ENCODE peak calls at places on chromosome 14, in ten cellular contexts. Y is endothelial cell, X is fibroblast of the aortic adventitia, Q is heart left ventricle, I is nephron progenitor cell, T is upper lobe of right lung, M is SK-N-SH, E is mammary epithelial cell, B is astrocyte, N is BJ. P is an unnamed sample.

GRCh38 chr14:104731249-104731924 is 7.4 kb downstream of the ADSS1 start:
- DNase-seq in X (no peak), M (peak; percentile 75), N (no peak), Q (no peak), I (no peak), Y (no peak), B (no peak), T (no peak), E (no peak), P (no peak)

GRCh38 chr14:25350802-25351201 is 300.9 kb upstream of the STXBP6 start:
- DNase-seq in M (no peak), X (no peak), Q (peak; percentile 37), Y (no peak), B (no peak), I (no peak), N (no peak), T (no peak), E (no peak), P (no peak)

GRCh38 chr14:98175436-98175835 is 1096.6 kb downstream of the BCL11B start:
- DNase-seq in X (no peak), I (no peak), M (no peak), E (no peak), N (no peak), T (no peak), Y (no peak), B (no peak), Q (no peak), P (no peak)

GRCh38 chr14:60723218-60724079 is 702 bp downstream of the SIX4 start:
- DNase-seq in I (peak; percentile 64), N (no peak), E (peak; percentile 66), T (peak; percentile 75), X (peak; percentile 55), B (peak; percentile 49), Y (peak; percentile 56), Q (peak; percentile 66), M (peak; percentile 72), P (peak; percentile 61)

GRCh38 chr14:50997712-50998111 is 53.4 kb upstream of the PYGL start:
- DNase-seq in B (peak; percentile 39), E (no peak), Q (no peak), I (no peak), N (no peak), M (no peak), X (no peak), T (no peak), Y (no peak), P (no peak)

GRCh38 chr14:22456421-22456820 is 132.6 kb downstream of the DAD1 start:
- DNase-seq in Y (no peak), Q (no peak), X (no peak), B (no peak), I (no peak), N (no peak), T (no peak), E (no peak), M (no peak), P (no peak)

GRCh38 chr14:52060080-52060479 is 8.8 kb downstream of the NID2 start:
- DNase-seq in E (no peak), I (no peak), T (no peak), N (no peak), B (no peak), M (no peak), Q (no peak), X (peak; percentile 88), Y (no peak), P (no peak)

GRCh38 chr14:51053157-51053556 is 41.7 kb downstream of the TRIM9 start:
- DNase-seq in Y (no peak), Q (no peak), M (no peak), E (no peak), B (no peak), I (no peak), T (no peak), N (no peak), X (no peak), P (no peak)

GRCh38 chr14:64721391-64721791 is 17.2 kb downstream of the PLEKHG3 start:
- DNase-seq in X (peak; percentile 90), T (no peak), Y (no peak), E (peak; percentile 67), N (peak; percentile 82), B (peak; percentile 87), I (no peak), Q (no peak), M (no peak), P (peak; percentile 24)

GRCh38 chr14:28375295-28375694 is 391.3 kb upstream of the FOXG1 start:
- DNase-seq in Y (peak; percentile 36), T (no peak), M (peak; percentile 0), X (peak; percentile 38), B (peak; percentile 47), E (peak; percentile 30), I (peak; percentile 32), Q (no peak), N (no peak), P (no peak)
- TF ChIP-seq CTCF in Y (peak; percentile 52), T (peak; percentile 37), M (peak; percentile 58), X (peak; percentile 44), B (peak; percentile 46), E (peak; percentile 80), I (peak; percentile 36), Q (no peak), N (no peak), P (no peak)

GRCh38 chr14:39033371-39033770 is 69.7 kb downstream of the SEC23A start:
- DNase-seq in B (peak; percentile 48), I (no peak), M (no peak), X (no peak), N (no peak), E (no peak), Y (no peak), T (no peak), Q (no peak), P (no peak)

GRCh38 chr14:39038542-39038941 is 64.5 kb downstream of the SEC23A start:
- DNase-seq in M (no peak), X (no peak), I (no peak), E (no peak), Q (no peak), N (no peak), Y (no peak), T (no peak), B (no peak), P (no peak)

GRCh38 chr14:39035336-39035735 is 67.7 kb downstream of the SEC23A start:
- DNase-seq in Y (no peak), B (no peak), M (no peak), T (no peak), N (no peak), X (no peak), I (no peak), Q (no peak), E (no peak), P (no peak)

GRCh38 chr14:39036760-39037159 is 66.3 kb downstream of the SEC23A start:
- DNase-seq in Y (no peak), Q (no peak), E (no peak), I (no peak), M (no peak), B (no peak), X (no peak), T (no peak), N (no peak), P (no peak)

DNA sequence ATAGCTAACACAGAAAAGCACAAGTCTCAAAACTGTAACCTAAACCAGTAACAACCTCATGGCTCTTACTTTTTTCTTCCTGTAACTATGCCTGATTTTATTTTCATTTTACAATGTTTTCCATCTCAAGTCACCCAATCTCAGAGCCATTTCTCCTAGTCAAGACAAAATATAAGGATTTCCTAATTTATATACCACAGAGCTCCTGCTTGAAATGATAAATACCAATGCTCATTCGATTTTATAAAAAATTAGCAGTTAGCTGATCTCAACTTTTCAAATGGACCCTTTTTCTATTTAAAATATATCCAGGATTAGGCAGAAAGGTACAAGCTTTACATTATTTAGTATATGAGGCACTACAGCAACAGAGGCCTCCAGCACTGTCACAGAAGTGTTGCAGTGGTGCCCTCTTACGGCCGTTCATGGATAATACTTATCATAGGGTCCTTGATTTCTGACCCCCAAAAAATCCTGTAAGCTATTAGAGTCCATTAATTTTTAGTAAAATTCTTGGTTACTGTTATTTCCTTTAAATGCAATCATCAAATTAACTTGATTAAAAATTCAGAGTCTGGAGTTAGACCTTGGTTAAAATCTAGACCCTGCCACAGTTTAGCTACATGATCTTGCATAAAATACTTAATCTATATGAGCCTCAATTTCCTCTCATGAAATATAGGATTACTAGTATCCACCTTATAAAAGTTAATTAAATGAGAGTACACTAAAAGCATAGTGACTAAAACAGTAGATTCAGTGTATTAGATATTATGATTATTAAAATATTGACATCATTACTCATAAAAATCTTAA is 68.3 kb downstream of the SEC23A start:
- DNase-seq in Q (no peak), M (peak; percentile 5), I (peak; percentile 26), T (no peak), N (no peak), E (no peak), X (no peak), Y (peak; percentile 28), B (no peak), P (no peak)
- TF ChIP-seq CTCF in Q (peak; percentile 17), M (peak; percentile 45), I (peak; percentile 54), T (peak; percentile 31), N (peak; percentile 46), E (no peak), X (peak; percentile 47), Y (peak; percentile 18), B (peak; percentile 45), P (no peak)

DNA sequence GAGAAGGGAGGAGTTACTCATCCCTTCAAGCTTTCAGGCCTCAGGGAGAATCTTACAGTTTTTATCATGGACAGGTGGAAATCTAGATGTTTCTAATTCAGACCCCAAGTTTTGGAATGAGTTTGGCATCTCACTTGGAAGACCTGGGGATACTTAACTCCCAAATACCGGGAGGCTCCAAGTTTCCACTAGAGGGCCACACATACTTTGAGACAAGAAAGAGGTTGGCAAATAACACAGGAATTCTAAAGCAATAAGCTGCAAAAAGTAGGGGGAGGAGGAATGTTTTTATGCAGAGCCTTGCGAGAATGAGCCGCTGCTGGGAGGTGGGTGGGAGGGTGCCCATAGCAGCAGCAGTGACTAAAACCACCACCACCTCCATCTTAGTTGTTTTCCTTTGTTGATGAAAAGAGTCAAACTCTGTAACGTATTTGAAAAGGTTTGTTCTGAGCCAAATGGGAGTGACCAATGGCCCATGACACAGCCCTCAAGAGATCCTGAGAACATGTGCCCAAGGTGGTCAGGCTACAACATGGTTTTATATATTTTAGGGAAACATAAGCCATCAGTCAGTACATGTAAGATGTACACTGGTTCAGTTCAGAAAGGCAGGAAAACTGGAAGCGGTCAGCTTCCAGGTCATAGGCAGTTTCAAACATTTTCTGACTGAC is 34.2 kb upstream of the RNASE1 start:
- DNase-seq in N (no peak), E (peak; percentile 22), X (peak; percentile 54), I (no peak), B (no peak), M (no peak), T (no peak), Y (no peak), Q (no peak), P (no peak)
- TF ChIP-seq CTCF in N (peak; percentile 27), E (peak; percentile 66), X (peak; percentile 54), I (peak; percentile 26), B (peak; percentile 31), M (peak; percentile 39), T (peak; percentile 48), Y (peak; percentile 63), Q (peak; percentile 16), P (no peak)

GRCh38 chr14:106277503-106277902 is 751.1 kb downstream of the TMEM121 start:
- DNase-seq in T (no peak), B (no peak), I (no peak), M (peak; percentile 44), Y (no peak), N (no peak), Q (no peak), X (no peak), E (no peak), P (no peak)
- TF ChIP-seq CTCF in T (peak; percentile 61), B (no peak), I (no peak), M (peak; percentile 66), Y (no peak), N (no peak), Q (no peak), X (no peak), E (no peak), P (no peak)